ENCODE peak calls at places on chromosomes 3 and 15, in eight cellular contexts. V is lung, J is ascending aorta, B is tibial artery, H is GM13977, E is transverse colon, U is body of pancreas, S is choroid plexus epithelial cell. G is an unnamed sample.

GRCh38 chr3:12601072-12601471 is 44.2 kb downstream of the MKRN2 start:
- DNase-seq in H (no peak), U (no peak), B (no peak), E (no peak), S (peak; percentile 39), V (no peak), J (no peak), G (no peak)

GRCh38 chr15:89783111-89783860 is 7.2 kb downstream of the MESP2 start:
- DNase-seq in H (no peak), V (no peak), S (peak; percentile 41), U (peak; percentile 45), B (no peak), E (no peak), J (no peak), G (no peak)

GRCh38 chr3:194312743-194313281 is 38.3 kb downstream of the CPN2 start:
- DNase-seq in J (no peak), U (no peak), E (peak; percentile 59), S (peak; percentile 89), B (peak; percentile 84), H (no peak), V (no peak), G (no peak)

GRCh38 chr3:132980102-132980501 is 58.1 kb upstream of the TMEM108 start:
- DNase-seq in J (no peak), S (no peak), H (no peak), U (no peak), V (no peak), B (no peak), E (no peak), G (no peak)

GRCh38 chr3:139608924-139609323 is 68.8 kb downstream of the NMNAT3 start:
- DNase-seq in U (no peak), J (no peak), H (no peak), B (no peak), S (no peak), V (no peak), E (no peak), G (no peak)

GRCh38 chr15:75089781-75090734 is 66.7 kb downstream of the PPCDC start:
- DNase-seq in V (peak; percentile 42), J (peak; percentile 86), S (peak; percentile 59), B (no peak), H (no peak), E (no peak), U (no peak), G (no peak)

GRCh38 chr15:94110476-94111130 is 120.8 kb upstream of the MCTP2 start:
- DNase-seq in S (peak; percentile 4), V (no peak), J (no peak), H (no peak), B (no peak), E (no peak), U (no peak), G (no peak)

GRCh38 chr15:31333820-31334219 is 7.2 kb downstream of the KLF13 start:
- DNase-seq in H (no peak), U (no peak), S (no peak), B (no peak), J (no peak), E (no peak), V (no peak), G (no peak)

GRCh38 chr3:50573566-50574279 is 4.4 kb downstream of the HEMK1 start:
- DNase-seq in S (no peak), H (no peak), E (peak; percentile 25), V (peak; percentile 48), J (no peak), B (no peak), U (no peak), G (no peak)

GRCh38 chr3:54830658-54831057 is 97.2 kb downstream of the LRTM1 start:
- DNase-seq in B (no peak), U (no peak), E (no peak), V (no peak), H (peak; percentile 28), J (no peak), S (peak; percentile 56), G (no peak)
- TF ChIP-seq CTCF in B (no peak), U (peak; percentile 26), E (peak; percentile 31), V (no peak), H (peak; percentile 73), J (peak; percentile 20), S (peak; percentile 81), G (peak; percentile 88)

GRCh38 chr3:127049390-127049789 is 66.5 kb downstream of the PLXNA1 start:
- DNase-seq in E (no peak), S (no peak), H (no peak), U (no peak), B (no peak), V (no peak), J (no peak), G (no peak)
- TF ChIP-seq CTCF in E (no peak), S (no peak), H (no peak), U (no peak), B (no peak), V (no peak), J (no peak), G (no peak)

DNA sequence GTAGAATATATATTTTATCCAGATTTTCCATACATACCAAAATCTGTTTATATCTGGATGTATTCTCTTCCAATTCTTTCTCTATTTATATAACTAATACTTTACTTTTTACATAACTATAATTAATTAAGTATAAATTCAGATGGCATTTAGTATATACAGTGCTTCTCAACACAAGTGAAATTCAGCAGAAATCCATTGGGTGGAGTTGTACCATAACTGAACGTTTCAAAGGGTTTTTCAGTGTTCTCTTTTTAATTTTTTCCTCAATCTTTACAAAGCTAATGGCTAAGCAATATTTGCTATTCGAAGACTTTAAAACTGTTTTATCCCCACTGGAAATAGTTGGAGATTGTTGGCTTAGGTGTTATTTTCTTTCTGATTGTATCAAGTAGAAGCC is 13.9 kb upstream of the ZBBX start:
- DNase-seq in J (no peak), V (no peak), S (no peak), E (no peak), H (no peak), B (no peak), U (no peak), G (no peak)
- TF ChIP-seq CTCF in J (no peak), V (no peak), S (no peak), E (no peak), H (no peak), B (no peak), U (peak; percentile 14), G (no peak)

DNA sequence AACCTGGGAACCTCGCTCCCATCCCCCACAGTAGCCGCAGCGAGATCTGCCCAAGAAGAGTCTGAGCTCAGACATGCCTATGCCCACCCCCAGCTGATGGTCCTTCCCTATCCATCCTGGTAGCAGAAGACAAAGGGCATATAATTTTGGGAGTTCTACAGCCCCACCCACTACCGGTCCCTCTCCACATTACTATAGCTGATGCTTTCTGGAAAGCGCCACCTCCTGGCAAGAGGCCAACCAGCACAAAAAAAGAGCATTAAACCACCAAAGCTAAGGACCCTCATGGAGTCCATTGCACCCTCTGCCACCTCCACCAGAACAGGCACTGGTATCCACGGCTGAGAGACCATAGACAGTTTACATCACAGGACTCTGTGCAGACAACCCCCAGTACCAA is 168.4 kb downstream of the MEGF11 start:
- DNase-seq in U (no peak), V (no peak), E (no peak), B (no peak), H (no peak), S (no peak), J (no peak), G (peak; percentile 46)
- TF ChIP-seq CTCF in U (no peak), V (no peak), E (no peak), B (no peak), H (peak; percentile 45), S (peak; percentile 4), J (no peak), G (peak; percentile 45)

GRCh38 chr15:76359152-76359551 is 22.6 kb downstream of the ISL2 start:
- DNase-seq in S (no peak), V (no peak), E (no peak), J (no peak), H (no peak), U (no peak), B (no peak), G (no peak)
- TF ChIP-seq CTCF in S (no peak), V (no peak), E (no peak), J (no peak), H (no peak), U (no peak), B (no peak), G (no peak)

GRCh38 chr3:38824349-38824748 is 8.3 kb upstream of the SCN10A start:
- DNase-seq in B (no peak), S (no peak), E (no peak), H (no peak), U (no peak), J (no peak), V (no peak), G (no peak)
- TF ChIP-seq CTCF in B (no peak), S (no peak), E (no peak), H (no peak), U (no peak), J (no peak), V (no peak), G (no peak)

GRCh38 chr3:140913728-140914127 is 27.9 kb upstream of the SLC25A36 start:
- DNase-seq in H (no peak), E (no peak), B (no peak), V (no peak), S (no peak), J (no peak), U (no peak), G (no peak)

GRCh38 chr3:140906785-140907184 is 34.9 kb upstream of the SLC25A36 start:
- DNase-seq in B (no peak), V (no peak), J (no peak), S (no peak), E (no peak), U (no peak), H (peak; percentile 13), G (no peak)

GRCh38 chr3:140914384-140914945 is 27.2 kb upstream of the SLC25A36 start:
- DNase-seq in V (no peak), E (no peak), S (peak; percentile 9), B (no peak), J (no peak), H (no peak), U (no peak), G (no peak)

GRCh38 chr3:140911822-140912221 is 29.8 kb upstream of the SLC25A36 start:
- DNase-seq in H (no peak), U (no peak), S (no peak), E (no peak), V (no peak), B (no peak), J (no peak), G (no peak)

DNA sequence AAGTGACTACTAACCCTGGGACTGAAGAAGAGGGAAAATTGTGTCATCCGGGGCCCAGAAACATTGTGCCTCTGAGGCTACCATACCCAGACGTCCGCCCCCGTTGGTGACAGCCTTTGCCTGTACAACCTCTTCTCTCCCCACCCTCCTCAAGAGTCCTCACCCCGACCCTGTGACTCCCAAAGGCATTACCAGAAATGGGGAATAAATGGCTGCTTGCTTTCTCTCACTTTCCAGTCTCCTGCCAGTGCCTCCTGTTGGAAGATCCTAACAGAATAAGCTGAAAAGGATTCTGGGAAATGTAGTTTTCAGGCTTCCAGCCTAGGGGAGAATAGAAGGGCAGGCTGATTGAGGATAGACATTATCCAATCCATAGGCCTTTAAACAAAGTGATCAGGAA is 30.8 kb upstream of the SLC25A36 start:
- DNase-seq in J (no peak), H (no peak), V (no peak), B (no peak), S (peak; percentile 44), U (no peak), E (no peak), G (peak; percentile 14)
- TF ChIP-seq CTCF in J (no peak), H (no peak), V (no peak), B (no peak), S (peak; percentile 44), U (no peak), E (no peak), G (no peak)

G was measured in endothelial cell.